ENCODE peak calls at places on chromosome 12, in eight cellular contexts. One of them, this sample, is unnamed.
A peak's percentile ranks its signal among the peaks of the same experiment; 100 is the strongest.

GRCh38 chr12:85036241-85036707 is at the start of the genes LRRIQ1 and TSPAN19:
- DNase-seq in fibroblast of pulmonary artery: peak; percentile 94
- DNase-seq in transverse colon: peak; percentile 48
- DNase-seq in CD4-positive, alpha-beta T cell: no peak
- DNase-seq in Peyer's patch: no peak
- DNase-seq in fibroblast of the aortic adventitia: peak; percentile 89
- DNase-seq in stomach: peak; percentile 62
- DNase-seq in type B pancreatic cell: peak; percentile 79
- DNase-seq in this sample: peak; percentile 52

GRCh38 chr12:112126000-112126431 is 656 bp downstream of the TRAFD1 start:
- DNase-seq in Peyer's patch: no peak
- DNase-seq in type B pancreatic cell: no peak
- DNase-seq in stomach: no peak
- DNase-seq in CD4-positive, alpha-beta T cell: no peak
- DNase-seq in transverse colon: no peak
- DNase-seq in fibroblast of the aortic adventitia: no peak
- DNase-seq in fibroblast of pulmonary artery: no peak
- DNase-seq in this sample: no peak

GRCh38 chr12:52956987-52957386 is 8.1 kb downstream of the KRT18 start:
- DNase-seq in fibroblast of the aortic adventitia: no peak
- DNase-seq in type B pancreatic cell: no peak
- DNase-seq in fibroblast of pulmonary artery: no peak
- DNase-seq in Peyer's patch: no peak
- DNase-seq in CD4-positive, alpha-beta T cell: no peak
- DNase-seq in transverse colon: no peak
- DNase-seq in stomach: no peak
- DNase-seq in this sample: no peak

GRCh38 chr12:119949145-119949544 is 39.9 kb upstream of the BICDL1 start:
- DNase-seq in type B pancreatic cell: no peak
- DNase-seq in stomach: peak; percentile 30
- DNase-seq in Peyer's patch: no peak
- DNase-seq in transverse colon: no peak
- DNase-seq in CD4-positive, alpha-beta T cell: no peak
- DNase-seq in fibroblast of pulmonary artery: no peak
- DNase-seq in fibroblast of the aortic adventitia: no peak
- DNase-seq in this sample: no peak

GRCh38 chr12:52518574-52519469 is 1.4 kb downstream of the KRT5 start:
- DNase-seq in type B pancreatic cell: peak; percentile 43
- DNase-seq in stomach: no peak
- DNase-seq in CD4-positive, alpha-beta T cell: no peak
- DNase-seq in fibroblast of the aortic adventitia: no peak
- DNase-seq in transverse colon: no peak
- DNase-seq in fibroblast of pulmonary artery: no peak
- DNase-seq in Peyer's patch: peak; percentile 9
- DNase-seq in this sample: no peak

GRCh38 chr12:93996321-93996720 is 152.1 kb upstream of the PLXNC1 start:
- DNase-seq in Peyer's patch: no peak
- DNase-seq in fibroblast of the aortic adventitia: no peak
- DNase-seq in stomach: no peak
- DNase-seq in fibroblast of pulmonary artery: no peak
- DNase-seq in transverse colon: no peak
- DNase-seq in type B pancreatic cell: no peak
- DNase-seq in CD4-positive, alpha-beta T cell: no peak
- DNase-seq in this sample: no peak

GRCh38 chr12:123707466-123707865 is 4.7 kb upstream of the ATP6V0A2 start:
- DNase-seq in fibroblast of the aortic adventitia: no peak
- DNase-seq in type B pancreatic cell: no peak
- DNase-seq in CD4-positive, alpha-beta T cell: no peak
- DNase-seq in Peyer's patch: no peak
- DNase-seq in fibroblast of pulmonary artery: no peak
- DNase-seq in transverse colon: no peak
- DNase-seq in stomach: no peak
- DNase-seq in this sample: no peak

GRCh38 chr12:116295327-116296263 is 18.1 kb upstream of the MED13L start:
- DNase-seq in transverse colon: no peak
- DNase-seq in stomach: no peak
- DNase-seq in fibroblast of pulmonary artery: peak; percentile 63
- DNase-seq in CD4-positive, alpha-beta T cell: no peak
- DNase-seq in Peyer's patch: no peak
- DNase-seq in fibroblast of the aortic adventitia: peak; percentile 65
- DNase-seq in type B pancreatic cell: no peak
- DNase-seq in this sample: no peak

GRCh38 chr12:21599143-21599999 is 5.3 kb downstream of the GYS2 start:
- DNase-seq in CD4-positive, alpha-beta T cell: no peak
- DNase-seq in stomach: no peak
- DNase-seq in Peyer's patch: no peak
- DNase-seq in transverse colon: no peak
- DNase-seq in fibroblast of the aortic adventitia: no peak
- DNase-seq in fibroblast of pulmonary artery: no peak
- DNase-seq in type B pancreatic cell: no peak
- DNase-seq in this sample: no peak

GRCh38 chr12:89817501-89818226 is 109.0 kb upstream of the ATP2B1 start:
- DNase-seq in type B pancreatic cell: no peak
- DNase-seq in fibroblast of the aortic adventitia: no peak
- DNase-seq in fibroblast of pulmonary artery: peak; percentile 10
- DNase-seq in CD4-positive, alpha-beta T cell: no peak
- DNase-seq in stomach: no peak
- DNase-seq in Peyer's patch: no peak
- DNase-seq in transverse colon: no peak
- DNase-seq in this sample: no peak

GRCh38 chr12:124715121-124715990 is 147.9 kb upstream of the NCOR2 start:
- DNase-seq in type B pancreatic cell: no peak
- DNase-seq in Peyer's patch: no peak
- DNase-seq in transverse colon: peak; percentile 37
- DNase-seq in fibroblast of pulmonary artery: no peak
- DNase-seq in fibroblast of the aortic adventitia: no peak
- DNase-seq in CD4-positive, alpha-beta T cell: no peak
- DNase-seq in stomach: peak; percentile 49
- DNase-seq in this sample: no peak

GRCh38 chr12:45434094-45434493 is 218.2 kb downstream of the ANO6 start:
- DNase-seq in stomach: no peak
- DNase-seq in fibroblast of the aortic adventitia: no peak
- DNase-seq in CD4-positive, alpha-beta T cell: no peak
- DNase-seq in Peyer's patch: no peak
- DNase-seq in fibroblast of pulmonary artery: no peak
- DNase-seq in type B pancreatic cell: no peak
- DNase-seq in transverse colon: no peak
- DNase-seq in this sample: no peak

GRCh38 chr12:104956870-104957301 is 1.2 kb downstream of the SLC41A2 start:
- DNase-seq in fibroblast of the aortic adventitia: peak; percentile 66
- DNase-seq in transverse colon: no peak
- DNase-seq in stomach: no peak
- DNase-seq in fibroblast of pulmonary artery: peak; percentile 37
- DNase-seq in CD4-positive, alpha-beta T cell: no peak
- DNase-seq in Peyer's patch: no peak
- DNase-seq in type B pancreatic cell: no peak
- DNase-seq in this sample: no peak

GRCh38 chr12:40101747-40102146 is 4.1 kb downstream of the SLC2A13 start:
- DNase-seq in transverse colon: no peak
- DNase-seq in Peyer's patch: no peak
- DNase-seq in CD4-positive, alpha-beta T cell: no peak
- DNase-seq in fibroblast of the aortic adventitia: no peak
- DNase-seq in type B pancreatic cell: no peak
- DNase-seq in stomach: no peak
- DNase-seq in fibroblast of pulmonary artery: no peak
- DNase-seq in this sample: no peak

GRCh38 chr12:20460956-20461355 is 92.6 kb downstream of the PDE3A start:
- DNase-seq in type B pancreatic cell: no peak
- DNase-seq in fibroblast of pulmonary artery: no peak
- DNase-seq in stomach: no peak
- DNase-seq in Peyer's patch: no peak
- DNase-seq in CD4-positive, alpha-beta T cell: no peak
- DNase-seq in transverse colon: no peak
- DNase-seq in fibroblast of the aortic adventitia: no peak
- DNase-seq in this sample: no peak

GRCh38 chr12:22625671-22626251 is 790 bp downstream of the ETNK1 start:
- DNase-seq in CD4-positive, alpha-beta T cell: no peak
- DNase-seq in stomach: peak; percentile 28
- DNase-seq in transverse colon: peak; percentile 43
- DNase-seq in type B pancreatic cell: no peak
- DNase-seq in fibroblast of the aortic adventitia: peak; percentile 36
- DNase-seq in fibroblast of pulmonary artery: peak; percentile 39
- DNase-seq in Peyer's patch: peak; percentile 52
- DNase-seq in this sample: peak; percentile 40

GRCh38 chr12:34404377-34405285 is 382.3 kb downstream of the ALG10 start:
- DNase-seq in CD4-positive, alpha-beta T cell: no peak
- DNase-seq in transverse colon: peak; percentile 1
- DNase-seq in fibroblast of the aortic adventitia: no peak
- DNase-seq in fibroblast of pulmonary artery: no peak
- DNase-seq in stomach: peak; percentile 15
- DNase-seq in type B pancreatic cell: peak; percentile 58
- DNase-seq in Peyer's patch: peak; percentile 9
- DNase-seq in this sample: no peak

GRCh38 chr12:111393700-111394275 is 11.9 kb upstream of the SH2B3 start:
- DNase-seq in transverse colon: peak; percentile 38
- DNase-seq in Peyer's patch: no peak
- DNase-seq in stomach: no peak
- DNase-seq in fibroblast of the aortic adventitia: no peak
- DNase-seq in CD4-positive, alpha-beta T cell: no peak
- DNase-seq in fibroblast of pulmonary artery: no peak
- DNase-seq in type B pancreatic cell: no peak
- DNase-seq in this sample: no peak

GRCh38 chr12:69510176-69510827 is 40.1 kb downstream of the FRS2 start:
- DNase-seq in CD4-positive, alpha-beta T cell: no peak
- DNase-seq in type B pancreatic cell: no peak
- DNase-seq in stomach: peak; percentile 50
- DNase-seq in fibroblast of pulmonary artery: no peak
- DNase-seq in transverse colon: no peak
- DNase-seq in fibroblast of the aortic adventitia: no peak
- DNase-seq in Peyer's patch: no peak
- DNase-seq in this sample: no peak

DNA sequence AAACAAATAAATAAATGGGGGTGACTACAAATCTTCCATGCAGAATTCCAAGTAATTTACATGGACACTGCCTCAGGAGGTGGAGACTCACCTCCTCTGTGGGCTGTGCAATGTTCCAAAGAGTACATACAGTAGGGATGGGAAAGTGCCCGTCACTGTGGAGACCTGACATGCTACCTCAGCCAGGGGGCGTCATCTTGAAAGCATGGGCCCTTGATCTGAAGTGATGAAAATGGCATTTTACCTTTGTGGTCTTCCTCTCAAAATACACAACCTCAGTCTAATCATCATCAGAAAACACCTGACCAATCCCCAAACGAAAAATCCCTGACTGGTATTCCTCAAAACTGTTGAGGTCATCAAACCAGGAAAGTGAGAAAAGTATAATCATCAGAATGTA is 48.4 kb downstream of the ANAPC7 start:
- DNase-seq in Peyer's patch: no peak
- DNase-seq in type B pancreatic cell: no peak
- DNase-seq in CD4-positive, alpha-beta T cell: peak; percentile 12
- DNase-seq in fibroblast of the aortic adventitia: no peak
- DNase-seq in transverse colon: no peak
- DNase-seq in fibroblast of pulmonary artery: no peak
- DNase-seq in stomach: no peak
- DNase-seq in this sample: peak; percentile 19
- TF ChIP-seq CTCF in Peyer's patch: peak; percentile 16
- TF ChIP-seq CTCF in type B pancreatic cell: peak; percentile 59
- TF ChIP-seq CTCF in CD4-positive, alpha-beta T cell: peak; percentile 29
- TF ChIP-seq CTCF in fibroblast of the aortic adventitia: no peak
- TF ChIP-seq CTCF in transverse colon: peak; percentile 16
- TF ChIP-seq CTCF in fibroblast of pulmonary artery: peak; percentile 26
- TF ChIP-seq CTCF in stomach: peak; percentile 15
- TF ChIP-seq CTCF in this sample: peak; percentile 48

GRCh38 chr12:38995249-38995648 is 89.9 kb upstream of the CPNE8 start:
- DNase-seq in Peyer's patch: no peak
- DNase-seq in fibroblast of the aortic adventitia: no peak
- DNase-seq in CD4-positive, alpha-beta T cell: no peak
- DNase-seq in stomach: no peak
- DNase-seq in type B pancreatic cell: no peak
- DNase-seq in fibroblast of pulmonary artery: no peak
- DNase-seq in transverse colon: no peak
- DNase-seq in this sample: no peak
- TF ChIP-seq CTCF in Peyer's patch: no peak
- TF ChIP-seq CTCF in fibroblast of the aortic adventitia: no peak
- TF ChIP-seq CTCF in CD4-positive, alpha-beta T cell: no peak
- TF ChIP-seq CTCF in stomach: no peak
- TF ChIP-seq CTCF in type B pancreatic cell: no peak
- TF ChIP-seq CTCF in fibroblast of pulmonary artery: no peak
- TF ChIP-seq CTCF in transverse colon: no peak
- TF ChIP-seq CTCF in this sample: no peak

GRCh38 chr12:3337944-3338343 is 153.1 kb upstream of the PRMT8 start:
- DNase-seq in fibroblast of the aortic adventitia: no peak
- DNase-seq in transverse colon: no peak
- DNase-seq in fibroblast of pulmonary artery: no peak
- DNase-seq in type B pancreatic cell: no peak
- DNase-seq in stomach: no peak
- DNase-seq in Peyer's patch: no peak
- DNase-seq in CD4-positive, alpha-beta T cell: no peak
- DNase-seq in this sample: no peak

GRCh38 chr12:3336606-3337311 is 154.2 kb upstream of the PRMT8 start:
- DNase-seq in stomach: peak; percentile 34
- DNase-seq in fibroblast of pulmonary artery: no peak
- DNase-seq in Peyer's patch: no peak
- DNase-seq in CD4-positive, alpha-beta T cell: no peak
- DNase-seq in type B pancreatic cell: no peak
- DNase-seq in fibroblast of the aortic adventitia: peak; percentile 8
- DNase-seq in transverse colon: no peak
- DNase-seq in this sample: peak; percentile 10

GRCh38 chr12:3341594-3341993 is 149.4 kb upstream of the PRMT8 start:
- DNase-seq in transverse colon: no peak
- DNase-seq in stomach: no peak
- DNase-seq in CD4-positive, alpha-beta T cell: no peak
- DNase-seq in Peyer's patch: no peak
- DNase-seq in fibroblast of the aortic adventitia: no peak
- DNase-seq in fibroblast of pulmonary artery: no peak
- DNase-seq in type B pancreatic cell: no peak
- DNase-seq in this sample: no peak

GRCh38 chr12:3339221-3339620 is 151.8 kb upstream of the PRMT8 start:
- DNase-seq in fibroblast of the aortic adventitia: no peak
- DNase-seq in transverse colon: no peak
- DNase-seq in CD4-positive, alpha-beta T cell: no peak
- DNase-seq in stomach: no peak
- DNase-seq in fibroblast of pulmonary artery: no peak
- DNase-seq in Peyer's patch: no peak
- DNase-seq in type B pancreatic cell: no peak
- DNase-seq in this sample: no peak

DNA sequence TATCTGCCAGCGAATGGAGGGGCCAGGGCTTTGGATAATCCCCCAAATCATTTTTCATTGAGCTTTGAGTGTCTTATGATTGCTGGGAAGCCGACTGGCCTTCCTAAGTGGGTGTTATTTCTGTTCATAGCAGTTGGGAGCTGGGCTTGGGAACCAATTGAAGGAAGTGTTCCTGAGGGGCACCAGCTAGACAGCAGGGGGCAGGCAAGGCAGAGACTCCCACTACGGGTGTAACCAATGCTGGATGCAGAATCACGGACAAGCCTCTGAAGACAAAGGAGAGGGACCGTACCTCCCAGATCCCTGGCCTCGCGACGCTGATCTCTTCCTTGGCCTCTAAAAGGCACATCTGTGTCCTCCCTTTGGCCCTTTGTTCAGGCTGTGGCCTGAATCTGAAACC is 149.0 kb upstream of the PRMT8 start:
- DNase-seq in fibroblast of pulmonary artery: peak; percentile 45
- DNase-seq in Peyer's patch: no peak
- DNase-seq in transverse colon: no peak
- DNase-seq in fibroblast of the aortic adventitia: peak; percentile 28
- DNase-seq in stomach: peak; percentile 29
- DNase-seq in type B pancreatic cell: no peak
- DNase-seq in CD4-positive, alpha-beta T cell: no peak
- DNase-seq in this sample: peak; percentile 60
- TF ChIP-seq CTCF in fibroblast of pulmonary artery: peak; percentile 59
- TF ChIP-seq CTCF in Peyer's patch: no peak
- TF ChIP-seq CTCF in transverse colon: no peak
- TF ChIP-seq CTCF in fibroblast of the aortic adventitia: peak; percentile 50
- TF ChIP-seq CTCF in stomach: peak; percentile 34
- TF ChIP-seq CTCF in type B pancreatic cell: peak; percentile 75
- TF ChIP-seq CTCF in CD4-positive, alpha-beta T cell: no peak
- TF ChIP-seq CTCF in this sample: peak; percentile 71

GRCh38 chr12:17928708-17929366 is 161.2 kb downstream of the RERGL start:
- DNase-seq in fibroblast of pulmonary artery: peak; percentile 40
- DNase-seq in transverse colon: no peak
- DNase-seq in type B pancreatic cell: no peak
- DNase-seq in stomach: no peak
- DNase-seq in Peyer's patch: no peak
- DNase-seq in CD4-positive, alpha-beta T cell: no peak
- DNase-seq in fibroblast of the aortic adventitia: peak; percentile 72
- DNase-seq in this sample: no peak
- TF ChIP-seq CTCF in fibroblast of pulmonary artery: no peak
- TF ChIP-seq CTCF in transverse colon: no peak
- TF ChIP-seq CTCF in type B pancreatic cell: no peak
- TF ChIP-seq CTCF in stomach: no peak
- TF ChIP-seq CTCF in Peyer's patch: no peak
- TF ChIP-seq CTCF in CD4-positive, alpha-beta T cell: no peak
- TF ChIP-seq CTCF in fibroblast of the aortic adventitia: no peak
- TF ChIP-seq CTCF in this sample: peak; percentile 49